ENCODE peak calls at places on chromosomes 12 and 14, in seven cellular contexts. C is A549, J is choroid plexus epithelial cell, X is fibroblast of lung, P is lower leg skin, V is Peyer's patch, L is colonic mucosa. Q is an unnamed sample.

GRCh38 chr12:116539905-116540482 is 19.2 kb upstream of the MAP1LC3B2 start:
- DNase-seq in X (peak), P (peak), J (peak), C (no peak), V (no peak), L (peak), Q (peak)

GRCh38 chr14:51079085-51079484 is 15.8 kb downstream of the TRIM9 start:
- DNase-seq in X (no peak), P (no peak), V (no peak), L (no peak), C (no peak), J (peak), Q (no peak)

GRCh38 chr12:93128332-93128707 is 199.2 kb upstream of the EEA1 start:
- DNase-seq in J (no peak), V (no peak), P (no peak), X (no peak), L (no peak), C (no peak), Q (no peak)

GRCh38 chr14:24053548-24054323 is 1.9 kb downstream of the CARMIL3 start:
- DNase-seq in V (no peak), L (peak), P (peak), C (no peak), X (no peak), J (no peak), Q (no peak)

GRCh38 chr12:8589679-8590078 is 23.0 kb downstream of the AICDA start:
- DNase-seq in L (no peak), J (no peak), C (no peak), V (no peak), X (no peak), P (peak), Q (no peak)

GRCh38 chr12:19893514-19893913 is 454.2 kb downstream of the AEBP2 start:
- DNase-seq in V (no peak), J (peak), L (no peak), X (peak), P (no peak), C (peak), Q (no peak)

GRCh38 chr14:52333823-52334657 is 19.9 kb downstream of the PTGER2 start:
- DNase-seq in P (no peak), C (no peak), J (peak), V (no peak), L (no peak), X (no peak), Q (no peak)

GRCh38 chr12:111467092-111467861 is 61.6 kb downstream of the SH2B3 start:
- DNase-seq in X (peak), C (no peak), P (no peak), L (no peak), J (peak), V (no peak), Q (no peak)

GRCh38 chr12:97784904-97785303 is 322.3 kb downstream of the RMST start:
- DNase-seq in P (no peak), J (no peak), V (no peak), X (no peak), C (no peak), L (no peak), Q (no peak)

GRCh38 chr12:6752181-6752930 is 585 bp downstream of the MLF2 start:
- DNase-seq in C (peak), X (peak), L (peak), P (peak), J (peak), V (peak), Q (no peak)

GRCh38 chr12:121634836-121635235 is 8.5 kb downstream of the ORAI1 start:
- DNase-seq in P (no peak), C (no peak), V (no peak), L (no peak), J (no peak), X (no peak), Q (no peak)

GRCh38 chr12:66627270-66627987 is 51.4 kb downstream of the GRIP1 start:
- DNase-seq in V (no peak), X (no peak), C (no peak), P (no peak), J (no peak), L (no peak), Q (no peak)

GRCh38 chr14:26255213-26255612 is 342.6 kb downstream of the NOVA1 start:
- DNase-seq in C (no peak), V (no peak), J (peak), L (no peak), P (no peak), X (peak), Q (no peak)

GRCh38 chr14:25122188-25122587 is 72.2 kb upstream of the STXBP6 start:
- DNase-seq in P (no peak), X (no peak), L (no peak), J (peak), C (no peak), V (no peak), Q (no peak)

GRCh38 chr12:62438098-62438692 is 28.4 kb upstream of the MON2 start:
- DNase-seq in C (peak), L (peak), J (peak), X (peak), V (peak), P (no peak), Q (peak)

GRCh38 chr12:130744274-130744673 is 28.2 kb upstream of the RIMBP2 start:
- DNase-seq in L (no peak), P (peak), X (no peak), J (no peak), C (no peak), V (no peak), Q (no peak)

GRCh38 chr12:99824900-99825562 is 159.7 kb downstream of the ANKS1B start:
- DNase-seq in C (no peak), J (no peak), V (no peak), X (no peak), L (no peak), P (no peak), Q (no peak)

GRCh38 chr12:91722072-91722471 is 423.6 kb downstream of the BTG1 start:
- DNase-seq in C (no peak), J (peak), X (peak), L (no peak), V (no peak), P (no peak), Q (no peak)

GRCh38 chr12:29316772-29317171 is 64.2 kb downstream of the ERGIC2 start:
- DNase-seq in L (no peak), V (no peak), C (no peak), P (no peak), J (peak), X (peak), Q (no peak)

GRCh38 chr12:32470936-32471335 is 71.6 kb downstream of the FGD4 start:
- DNase-seq in V (no peak), C (no peak), P (no peak), L (no peak), J (no peak), X (no peak), Q (no peak)

GRCh38 chr14:59582845-59583509 is 6.4 kb upstream of the CCDC175 start:
- DNase-seq in J (no peak), C (no peak), X (no peak), P (no peak), L (no peak), V (no peak), Q (no peak)

GRCh38 chr12:16330554-16330953 is 16.9 kb upstream of the MGST1 start:
- DNase-seq in C (no peak), P (no peak), J (no peak), X (no peak), L (no peak), V (no peak), Q (no peak)

GRCh38 chr12:88313554-88313953 is 171.4 kb downstream of the TMTC3 start:
- DNase-seq in L (no peak), C (no peak), J (no peak), P (no peak), V (no peak), X (no peak), Q (no peak)
- H3K4me3 ChIP-seq in L (no peak), C (no peak), J (no peak), P (no peak), V (no peak), X (no peak), Q (no peak)

GRCh38 chr14:99752486-99753121 is 40.6 kb upstream of the EML1 start:
- DNase-seq in J (peak), L (no peak), P (no peak), X (peak), C (no peak), V (no peak), Q (no peak)

GRCh38 chr14:99755068-99755405 is 38.2 kb upstream of the EML1 start:
- DNase-seq in J (no peak), X (no peak), P (no peak), L (no peak), V (no peak), C (no peak), Q (no peak)

GRCh38 chr14:99754141-99755067 is 38.8 kb upstream of the EML1 start:
- DNase-seq in V (no peak), C (no peak), L (no peak), P (no peak), X (peak), J (no peak), Q (no peak)

GRCh38 chr14:99751539-99752485 is 41.4 kb upstream of the EML1 start:
- DNase-seq in V (no peak), P (no peak), J (no peak), X (peak), L (no peak), C (no peak), Q (no peak)

DNA sequence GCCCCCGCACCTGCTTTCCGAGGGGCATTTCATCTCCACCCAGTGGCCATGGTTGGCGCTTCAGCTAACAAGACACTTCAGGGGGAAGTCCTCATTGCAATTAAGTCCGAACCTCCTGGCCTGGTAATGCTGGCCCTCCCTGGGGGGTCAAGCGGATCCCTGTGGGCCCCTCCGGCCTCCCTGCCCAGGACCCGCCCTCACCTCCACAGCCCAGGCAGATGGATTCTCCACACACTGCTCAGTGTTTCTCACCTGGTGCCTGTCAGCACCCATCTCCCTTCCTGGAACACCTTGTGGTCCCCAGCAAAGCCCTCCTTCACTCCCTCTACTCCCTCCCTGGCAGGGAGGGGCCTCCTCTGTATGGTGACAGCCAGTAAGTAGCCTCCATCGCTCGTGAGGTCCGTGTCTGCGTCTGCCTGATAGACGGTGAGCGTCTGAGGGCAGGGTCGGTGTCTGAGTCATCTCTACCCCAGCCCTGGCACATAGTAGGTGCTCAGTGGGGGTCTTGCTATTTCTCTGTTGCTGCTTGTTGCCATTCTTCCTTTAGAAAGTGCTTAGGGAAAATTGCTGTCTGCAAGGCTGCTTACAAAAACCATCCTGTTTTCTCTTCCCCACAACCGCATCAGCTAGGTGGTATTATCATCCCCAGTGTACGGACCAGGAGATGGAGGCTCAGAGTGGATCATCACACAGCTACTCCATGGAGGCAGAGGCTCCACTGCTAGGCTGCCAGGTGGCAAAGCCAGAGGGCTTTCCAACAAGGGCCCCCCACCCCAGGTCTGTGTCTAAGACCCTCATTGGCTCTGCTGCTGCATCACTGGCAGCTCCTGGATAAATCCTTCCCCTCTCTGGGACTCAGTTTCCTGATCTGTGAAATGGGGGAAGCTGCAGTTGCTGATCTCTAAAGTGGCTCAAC is 39.7 kb upstream of the EML1 start:
- DNase-seq in J (no peak), L (no peak), X (no peak), P (no peak), C (no peak), V (no peak), Q (no peak)
- TF ChIP-seq CTCF in J (no peak), L (no peak), X (no peak), P (no peak), C (no peak), V (no peak), Q (no peak)

DNA sequence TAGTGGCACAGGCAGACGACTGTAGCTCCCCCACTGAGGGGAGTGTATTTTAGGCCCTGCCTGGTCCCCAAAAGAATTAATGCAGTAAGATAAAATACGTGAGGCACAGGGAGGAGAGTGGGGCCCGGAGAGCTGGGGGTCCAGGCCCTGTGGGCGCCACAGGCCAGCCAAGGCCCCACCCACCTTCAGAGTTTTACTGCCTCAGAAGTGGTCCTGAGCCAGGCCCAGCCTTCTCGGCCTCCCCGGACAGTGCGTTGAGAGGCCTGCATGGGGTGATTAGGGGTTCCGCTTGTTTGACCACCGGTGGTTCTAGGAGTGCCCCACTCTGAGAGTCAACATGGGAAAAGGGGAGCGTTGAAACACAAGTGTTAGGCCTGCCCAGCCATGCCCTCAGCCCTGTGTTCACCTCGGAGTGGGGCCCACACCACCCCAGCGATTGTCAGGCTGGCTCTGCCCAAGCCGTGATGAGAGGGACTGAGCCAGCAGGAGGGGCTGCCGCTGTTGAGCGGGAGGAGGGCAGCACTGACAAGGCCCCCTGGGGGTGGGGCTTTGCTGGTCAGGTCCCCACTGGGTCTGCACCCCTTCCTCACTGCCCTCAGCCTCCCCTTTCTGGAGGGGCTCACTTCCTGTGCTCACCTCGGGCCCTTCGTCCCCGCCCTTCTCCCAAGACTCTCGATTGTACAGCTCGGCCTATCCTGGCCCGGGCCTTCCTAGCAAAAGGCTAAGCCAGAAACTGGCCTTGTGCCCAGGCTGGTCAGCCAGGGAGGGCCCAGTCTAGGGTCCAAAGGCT is 4.8 kb downstream of the CKB start:
- DNase-seq in P (no peak), X (no peak), C (no peak), V (no peak), L (no peak), J (no peak), Q (peak)
- H3K4me3 ChIP-seq in P (no peak), X (no peak), C (no peak), V (no peak), L (no peak), J (no peak), Q (no peak)

DNA sequence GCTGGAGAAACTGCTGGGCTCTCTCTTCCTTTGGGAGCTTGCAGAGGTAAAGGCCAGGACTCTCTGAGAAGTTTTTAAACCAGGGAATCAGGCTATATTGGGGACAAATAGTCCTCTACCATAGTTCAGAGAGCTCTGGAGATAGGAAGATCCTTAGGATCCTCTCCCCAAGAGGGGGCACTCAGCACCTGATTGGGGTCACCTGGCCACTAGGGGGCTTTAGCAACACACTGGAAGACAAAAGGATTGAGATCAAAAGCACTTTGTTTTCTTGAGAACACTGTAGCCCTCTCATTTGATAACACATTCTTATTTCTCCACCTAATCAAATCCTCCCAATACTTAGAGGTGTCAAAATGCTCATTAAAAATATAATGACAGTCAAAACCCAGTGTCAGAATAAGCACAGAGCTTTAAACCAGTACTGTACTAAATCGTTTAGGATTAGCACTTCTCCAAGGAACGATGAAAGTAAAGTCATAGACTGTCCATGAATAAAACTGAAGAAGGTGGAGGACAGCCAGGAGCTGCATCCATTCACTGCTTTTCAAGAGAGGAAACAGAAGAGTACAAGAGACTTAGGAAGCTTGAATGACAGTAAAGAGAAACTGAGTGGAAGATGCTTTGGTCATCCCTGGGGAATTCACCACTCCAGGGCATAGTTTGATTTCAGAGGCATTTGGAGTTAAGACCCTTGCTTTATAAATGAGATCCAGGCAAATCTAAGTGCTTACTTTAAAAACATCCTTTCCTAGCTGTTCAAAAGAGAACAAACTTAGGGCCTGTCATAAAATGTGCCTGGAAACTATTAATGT is 26.5 kb downstream of the BMP4 start:
- DNase-seq in J (no peak), V (peak), X (no peak), L (peak), C (peak), P (no peak), Q (peak)
- TF ChIP-seq CTCF in J (peak), V (peak), X (no peak), L (peak), C (peak), P (no peak), Q (peak)

DNA sequence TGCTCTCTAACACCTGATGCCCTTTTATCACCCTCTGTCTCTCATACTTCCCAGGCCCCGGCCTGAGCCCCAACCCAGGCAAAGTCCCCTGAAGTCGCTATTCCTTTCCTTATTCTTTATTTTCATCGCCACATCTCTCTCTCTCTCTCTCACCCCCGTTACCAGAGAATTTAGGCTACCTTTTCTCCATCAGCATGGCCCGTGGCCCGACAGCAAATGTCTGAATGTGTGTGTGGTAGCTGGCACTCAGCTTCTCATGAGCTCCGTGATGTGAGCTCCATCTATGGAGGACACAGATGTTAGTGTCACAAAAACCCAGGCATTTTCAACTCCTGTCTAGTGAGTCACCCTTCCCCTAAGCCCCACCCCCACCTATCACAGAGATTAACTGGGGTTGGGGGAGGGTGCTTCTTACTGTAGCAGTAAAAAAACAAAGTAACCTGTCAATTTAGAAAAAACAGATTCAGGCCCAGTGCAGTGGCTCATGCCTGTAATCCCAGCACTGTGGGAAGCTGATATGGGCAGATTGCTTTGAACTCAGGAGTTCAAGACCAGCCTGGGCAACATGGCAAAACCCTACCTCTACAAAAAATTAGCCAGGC is 53.8 kb downstream of the VCPKMT start:
- DNase-seq in P (peak), X (peak), V (peak), L (peak), C (peak), J (peak), Q (peak)
- H3K4me3 ChIP-seq in P (no peak), X (no peak), V (peak), L (no peak), C (no peak), J (no peak), Q (no peak)

Q was measured in mucosa of descending colon.